ENCODE peak calls at places on chromosomes 3 and 15, in ten cellular contexts. One of them, this sample, is unnamed.

GRCh38 chr15:42133892-42134502 is 22.4 kb downstream of the PLA2G4F start:
- DNase-seq in choroid plexus epithelial cell: peak
- DNase-seq in naive thymus-derived CD8-positive, alpha-beta T cell: no peak
- DNase-seq in activated B cell treated with CpG ODN at 0.5 μM for 24 hours: no peak
- DNase-seq in AG08396: peak
- DNase-seq in RCC 7860: no peak
- DNase-seq in mesenchymal stem cell: peak
- DNase-seq in CD4-positive, alpha-beta T cell: peak
- DNase-seq in AG08395: peak
- DNase-seq in stimulated activated CD8-positive, alpha-beta memory T cell treated with anti-CD3 and anti-CD28 coated beads, Interleukin-4, amount 100 ng/mL, for 1 hour: no peak
- DNase-seq in this sample: peak

GRCh38 chr3:177300842-177301241 is 103.6 kb upstream of the TBL1XR1 start:
- DNase-seq in choroid plexus epithelial cell: no peak
- DNase-seq in naive thymus-derived CD8-positive, alpha-beta T cell: no peak
- DNase-seq in activated B cell treated with CpG ODN at 0.5 μM for 24 hours: no peak
- DNase-seq in AG08396: no peak
- DNase-seq in RCC 7860: peak
- DNase-seq in mesenchymal stem cell: no peak
- DNase-seq in CD4-positive, alpha-beta T cell: no peak
- DNase-seq in AG08395: no peak
- DNase-seq in stimulated activated CD8-positive, alpha-beta memory T cell treated with anti-CD3 and anti-CD28 coated beads, Interleukin-4, amount 100 ng/mL, for 1 hour: no peak
- DNase-seq in this sample: no peak

GRCh38 chr3:125403789-125404188 is 28.7 kb upstream of the ZNF148 start:
- DNase-seq in choroid plexus epithelial cell: peak
- DNase-seq in naive thymus-derived CD8-positive, alpha-beta T cell: no peak
- DNase-seq in activated B cell treated with CpG ODN at 0.5 μM for 24 hours: no peak
- DNase-seq in AG08396: peak
- DNase-seq in RCC 7860: no peak
- DNase-seq in mesenchymal stem cell: no peak
- DNase-seq in CD4-positive, alpha-beta T cell: no peak
- DNase-seq in AG08395: peak
- DNase-seq in stimulated activated CD8-positive, alpha-beta memory T cell treated with anti-CD3 and anti-CD28 coated beads, Interleukin-4, amount 100 ng/mL, for 1 hour: no peak
- DNase-seq in this sample: no peak

GRCh38 chr3:149395107-149396089 is 17.9 kb upstream of the TM4SF1 start:
- DNase-seq in choroid plexus epithelial cell: peak
- DNase-seq in naive thymus-derived CD8-positive, alpha-beta T cell: no peak
- DNase-seq in activated B cell treated with CpG ODN at 0.5 μM for 24 hours: no peak
- DNase-seq in AG08396: no peak
- DNase-seq in RCC 7860: peak
- DNase-seq in mesenchymal stem cell: no peak
- DNase-seq in CD4-positive, alpha-beta T cell: no peak
- DNase-seq in AG08395: no peak
- DNase-seq in stimulated activated CD8-positive, alpha-beta memory T cell treated with anti-CD3 and anti-CD28 coated beads, Interleukin-4, amount 100 ng/mL, for 1 hour: no peak
- DNase-seq in this sample: no peak

GRCh38 chr3:32045091-32045964 is 61.1 kb upstream of the GPD1L start:
- DNase-seq in choroid plexus epithelial cell: peak
- DNase-seq in naive thymus-derived CD8-positive, alpha-beta T cell: no peak
- DNase-seq in activated B cell treated with CpG ODN at 0.5 μM for 24 hours: no peak
- DNase-seq in AG08396: peak
- DNase-seq in RCC 7860: no peak
- DNase-seq in mesenchymal stem cell: peak
- DNase-seq in CD4-positive, alpha-beta T cell: no peak
- DNase-seq in AG08395: no peak
- DNase-seq in stimulated activated CD8-positive, alpha-beta memory T cell treated with anti-CD3 and anti-CD28 coated beads, Interleukin-4, amount 100 ng/mL, for 1 hour: no peak
- DNase-seq in this sample: no peak

GRCh38 chr15:62779041-62779810 is 263.3 kb upstream of the TPM1 start:
- DNase-seq in choroid plexus epithelial cell: peak
- DNase-seq in naive thymus-derived CD8-positive, alpha-beta T cell: no peak
- DNase-seq in activated B cell treated with CpG ODN at 0.5 μM for 24 hours: no peak
- DNase-seq in AG08396: peak
- DNase-seq in RCC 7860: peak
- DNase-seq in mesenchymal stem cell: peak
- DNase-seq in CD4-positive, alpha-beta T cell: no peak
- DNase-seq in AG08395: peak
- DNase-seq in stimulated activated CD8-positive, alpha-beta memory T cell treated with anti-CD3 and anti-CD28 coated beads, Interleukin-4, amount 100 ng/mL, for 1 hour: no peak
- DNase-seq in this sample: no peak

GRCh38 chr3:169659096-169659521 is 4.4 kb downstream of the MECOM start:
- DNase-seq in choroid plexus epithelial cell: no peak
- DNase-seq in naive thymus-derived CD8-positive, alpha-beta T cell: no peak
- DNase-seq in activated B cell treated with CpG ODN at 0.5 μM for 24 hours: no peak
- DNase-seq in AG08396: no peak
- DNase-seq in RCC 7860: no peak
- DNase-seq in mesenchymal stem cell: no peak
- DNase-seq in CD4-positive, alpha-beta T cell: no peak
- DNase-seq in AG08395: no peak
- DNase-seq in stimulated activated CD8-positive, alpha-beta memory T cell treated with anti-CD3 and anti-CD28 coated beads, Interleukin-4, amount 100 ng/mL, for 1 hour: no peak
- DNase-seq in this sample: no peak

GRCh38 chr3:126671521-126671920 is 16.6 kb upstream of the TXNRD3 start:
- DNase-seq in choroid plexus epithelial cell: no peak
- DNase-seq in naive thymus-derived CD8-positive, alpha-beta T cell: no peak
- DNase-seq in activated B cell treated with CpG ODN at 0.5 μM for 24 hours: no peak
- DNase-seq in AG08396: no peak
- DNase-seq in RCC 7860: no peak
- DNase-seq in mesenchymal stem cell: no peak
- DNase-seq in CD4-positive, alpha-beta T cell: no peak
- DNase-seq in AG08395: no peak
- DNase-seq in stimulated activated CD8-positive, alpha-beta memory T cell treated with anti-CD3 and anti-CD28 coated beads, Interleukin-4, amount 100 ng/mL, for 1 hour: no peak
- DNase-seq in this sample: no peak

GRCh38 chr3:16723994-16724393 is 118.8 kb upstream of the DAZL start:
- DNase-seq in choroid plexus epithelial cell: peak
- DNase-seq in naive thymus-derived CD8-positive, alpha-beta T cell: no peak
- DNase-seq in activated B cell treated with CpG ODN at 0.5 μM for 24 hours: no peak
- DNase-seq in AG08396: peak
- DNase-seq in RCC 7860: peak
- DNase-seq in mesenchymal stem cell: peak
- DNase-seq in CD4-positive, alpha-beta T cell: no peak
- DNase-seq in AG08395: peak
- DNase-seq in stimulated activated CD8-positive, alpha-beta memory T cell treated with anti-CD3 and anti-CD28 coated beads, Interleukin-4, amount 100 ng/mL, for 1 hour: no peak
- DNase-seq in this sample: no peak

GRCh38 chr3:55805169-55805568 is 318.1 kb upstream of the WNT5A start:
- DNase-seq in choroid plexus epithelial cell: no peak
- DNase-seq in naive thymus-derived CD8-positive, alpha-beta T cell: no peak
- DNase-seq in activated B cell treated with CpG ODN at 0.5 μM for 24 hours: no peak
- DNase-seq in AG08396: no peak
- DNase-seq in RCC 7860: no peak
- DNase-seq in mesenchymal stem cell: no peak
- DNase-seq in CD4-positive, alpha-beta T cell: no peak
- DNase-seq in AG08395: no peak
- DNase-seq in stimulated activated CD8-positive, alpha-beta memory T cell treated with anti-CD3 and anti-CD28 coated beads, Interleukin-4, amount 100 ng/mL, for 1 hour: no peak
- DNase-seq in this sample: no peak

GRCh38 chr3:103227651-103228050 is 792.8 kb downstream of the ZPLD1 start:
- DNase-seq in choroid plexus epithelial cell: no peak
- DNase-seq in naive thymus-derived CD8-positive, alpha-beta T cell: no peak
- DNase-seq in activated B cell treated with CpG ODN at 0.5 μM for 24 hours: no peak
- DNase-seq in AG08396: no peak
- DNase-seq in RCC 7860: no peak
- DNase-seq in mesenchymal stem cell: no peak
- DNase-seq in CD4-positive, alpha-beta T cell: no peak
- DNase-seq in AG08395: no peak
- DNase-seq in stimulated activated CD8-positive, alpha-beta memory T cell treated with anti-CD3 and anti-CD28 coated beads, Interleukin-4, amount 100 ng/mL, for 1 hour: no peak
- DNase-seq in this sample: no peak

GRCh38 chr3:46538803-46539442 is 27.2 kb downstream of the LRRC2 start:
- DNase-seq in choroid plexus epithelial cell: peak
- DNase-seq in naive thymus-derived CD8-positive, alpha-beta T cell: peak
- DNase-seq in activated B cell treated with CpG ODN at 0.5 μM for 24 hours: peak
- DNase-seq in AG08396: peak
- DNase-seq in RCC 7860: peak
- DNase-seq in mesenchymal stem cell: peak
- DNase-seq in CD4-positive, alpha-beta T cell: peak
- DNase-seq in AG08395: peak
- DNase-seq in stimulated activated CD8-positive, alpha-beta memory T cell treated with anti-CD3 and anti-CD28 coated beads, Interleukin-4, amount 100 ng/mL, for 1 hour: peak
- DNase-seq in this sample: no peak

GRCh38 chr3:9352917-9353823 is 9.7 kb upstream of the THUMPD3 start:
- DNase-seq in choroid plexus epithelial cell: peak
- DNase-seq in naive thymus-derived CD8-positive, alpha-beta T cell: peak
- DNase-seq in activated B cell treated with CpG ODN at 0.5 μM for 24 hours: peak
- DNase-seq in AG08396: peak
- DNase-seq in RCC 7860: peak
- DNase-seq in mesenchymal stem cell: peak
- DNase-seq in CD4-positive, alpha-beta T cell: peak
- DNase-seq in AG08395: peak
- DNase-seq in stimulated activated CD8-positive, alpha-beta memory T cell treated with anti-CD3 and anti-CD28 coated beads, Interleukin-4, amount 100 ng/mL, for 1 hour: no peak
- DNase-seq in this sample: peak

GRCh38 chr3:126270145-126270811 is 86.9 kb downstream of the KLF15 start:
- DNase-seq in choroid plexus epithelial cell: peak
- DNase-seq in naive thymus-derived CD8-positive, alpha-beta T cell: no peak
- DNase-seq in activated B cell treated with CpG ODN at 0.5 μM for 24 hours: no peak
- DNase-seq in AG08396: peak
- DNase-seq in RCC 7860: no peak
- DNase-seq in mesenchymal stem cell: no peak
- DNase-seq in CD4-positive, alpha-beta T cell: no peak
- DNase-seq in AG08395: no peak
- DNase-seq in stimulated activated CD8-positive, alpha-beta memory T cell treated with anti-CD3 and anti-CD28 coated beads, Interleukin-4, amount 100 ng/mL, for 1 hour: no peak
- DNase-seq in this sample: no peak

GRCh38 chr3:123104550-123104949 is 37.7 kb downstream of the PDIA5 start:
- DNase-seq in choroid plexus epithelial cell: peak
- DNase-seq in naive thymus-derived CD8-positive, alpha-beta T cell: no peak
- DNase-seq in activated B cell treated with CpG ODN at 0.5 μM for 24 hours: no peak
- DNase-seq in AG08396: peak
- DNase-seq in RCC 7860: peak
- DNase-seq in mesenchymal stem cell: peak
- DNase-seq in CD4-positive, alpha-beta T cell: no peak
- DNase-seq in AG08395: peak
- DNase-seq in stimulated activated CD8-positive, alpha-beta memory T cell treated with anti-CD3 and anti-CD28 coated beads, Interleukin-4, amount 100 ng/mL, for 1 hour: no peak
- DNase-seq in this sample: no peak

GRCh38 chr3:136495213-136495612 is 245.1 kb downstream of the PCCB start:
- DNase-seq in choroid plexus epithelial cell: no peak
- DNase-seq in naive thymus-derived CD8-positive, alpha-beta T cell: no peak
- DNase-seq in activated B cell treated with CpG ODN at 0.5 μM for 24 hours: no peak
- DNase-seq in AG08396: no peak
- DNase-seq in RCC 7860: no peak
- DNase-seq in mesenchymal stem cell: no peak
- DNase-seq in CD4-positive, alpha-beta T cell: no peak
- DNase-seq in AG08395: no peak
- DNase-seq in stimulated activated CD8-positive, alpha-beta memory T cell treated with anti-CD3 and anti-CD28 coated beads, Interleukin-4, amount 100 ng/mL, for 1 hour: no peak
- DNase-seq in this sample: no peak

GRCh38 chr3:195820186-195820585 is 8.5 kb upstream of the MUC4 start:
- DNase-seq in choroid plexus epithelial cell: no peak
- DNase-seq in naive thymus-derived CD8-positive, alpha-beta T cell: no peak
- DNase-seq in activated B cell treated with CpG ODN at 0.5 μM for 24 hours: no peak
- DNase-seq in AG08396: no peak
- DNase-seq in RCC 7860: no peak
- DNase-seq in mesenchymal stem cell: no peak
- DNase-seq in CD4-positive, alpha-beta T cell: no peak
- DNase-seq in AG08395: no peak
- DNase-seq in stimulated activated CD8-positive, alpha-beta memory T cell treated with anti-CD3 and anti-CD28 coated beads, Interleukin-4, amount 100 ng/mL, for 1 hour: no peak
- DNase-seq in this sample: no peak

GRCh38 chr3:52298147-52299098 is 10.8 kb downstream of the GLYCTK start:
- DNase-seq in choroid plexus epithelial cell: no peak
- DNase-seq in naive thymus-derived CD8-positive, alpha-beta T cell: no peak
- DNase-seq in activated B cell treated with CpG ODN at 0.5 μM for 24 hours: no peak
- DNase-seq in AG08396: no peak
- DNase-seq in RCC 7860: no peak
- DNase-seq in mesenchymal stem cell: peak
- DNase-seq in CD4-positive, alpha-beta T cell: no peak
- DNase-seq in AG08395: no peak
- DNase-seq in stimulated activated CD8-positive, alpha-beta memory T cell treated with anti-CD3 and anti-CD28 coated beads, Interleukin-4, amount 100 ng/mL, for 1 hour: no peak
- DNase-seq in this sample: no peak

GRCh38 chr3:149058602-149059001 is 27.7 kb downstream of the HLTF start:
- DNase-seq in choroid plexus epithelial cell: no peak
- DNase-seq in naive thymus-derived CD8-positive, alpha-beta T cell: no peak
- DNase-seq in activated B cell treated with CpG ODN at 0.5 μM for 24 hours: no peak
- DNase-seq in AG08396: no peak
- DNase-seq in RCC 7860: no peak
- DNase-seq in mesenchymal stem cell: no peak
- DNase-seq in CD4-positive, alpha-beta T cell: no peak
- DNase-seq in AG08395: no peak
- DNase-seq in stimulated activated CD8-positive, alpha-beta memory T cell treated with anti-CD3 and anti-CD28 coated beads, Interleukin-4, amount 100 ng/mL, for 1 hour: no peak
- DNase-seq in this sample: no peak

GRCh38 chr15:77753238-77753873 is 120.6 kb upstream of the LINGO1 start:
- DNase-seq in choroid plexus epithelial cell: peak
- DNase-seq in naive thymus-derived CD8-positive, alpha-beta T cell: no peak
- DNase-seq in activated B cell treated with CpG ODN at 0.5 μM for 24 hours: no peak
- DNase-seq in AG08396: peak
- DNase-seq in RCC 7860: no peak
- DNase-seq in mesenchymal stem cell: peak
- DNase-seq in CD4-positive, alpha-beta T cell: no peak
- DNase-seq in AG08395: peak
- DNase-seq in stimulated activated CD8-positive, alpha-beta memory T cell treated with anti-CD3 and anti-CD28 coated beads, Interleukin-4, amount 100 ng/mL, for 1 hour: no peak
- DNase-seq in this sample: peak

GRCh38 chr3:154898916-154899315 is 181.2 kb upstream of the MME start:
- DNase-seq in choroid plexus epithelial cell: no peak
- DNase-seq in naive thymus-derived CD8-positive, alpha-beta T cell: no peak
- DNase-seq in activated B cell treated with CpG ODN at 0.5 μM for 24 hours: no peak
- DNase-seq in AG08396: no peak
- DNase-seq in RCC 7860: no peak
- DNase-seq in mesenchymal stem cell: no peak
- DNase-seq in CD4-positive, alpha-beta T cell: no peak
- DNase-seq in AG08395: no peak
- DNase-seq in stimulated activated CD8-positive, alpha-beta memory T cell treated with anti-CD3 and anti-CD28 coated beads, Interleukin-4, amount 100 ng/mL, for 1 hour: no peak
- DNase-seq in this sample: no peak

GRCh38 chr15:87752250-87752951 is 504.1 kb downstream of the NTRK3 start:
- DNase-seq in choroid plexus epithelial cell: peak
- DNase-seq in naive thymus-derived CD8-positive, alpha-beta T cell: no peak
- DNase-seq in activated B cell treated with CpG ODN at 0.5 μM for 24 hours: no peak
- DNase-seq in AG08396: peak
- DNase-seq in RCC 7860: peak
- DNase-seq in mesenchymal stem cell: peak
- DNase-seq in CD4-positive, alpha-beta T cell: no peak
- DNase-seq in AG08395: peak
- DNase-seq in stimulated activated CD8-positive, alpha-beta memory T cell treated with anti-CD3 and anti-CD28 coated beads, Interleukin-4, amount 100 ng/mL, for 1 hour: no peak
- DNase-seq in this sample: no peak

GRCh38 chr3:140018556-140018955 is 83.6 kb downstream of the CLSTN2 start:
- DNase-seq in choroid plexus epithelial cell: peak
- DNase-seq in naive thymus-derived CD8-positive, alpha-beta T cell: no peak
- DNase-seq in activated B cell treated with CpG ODN at 0.5 μM for 24 hours: no peak
- DNase-seq in AG08396: no peak
- DNase-seq in RCC 7860: no peak
- DNase-seq in mesenchymal stem cell: no peak
- DNase-seq in CD4-positive, alpha-beta T cell: no peak
- DNase-seq in AG08395: no peak
- DNase-seq in stimulated activated CD8-positive, alpha-beta memory T cell treated with anti-CD3 and anti-CD28 coated beads, Interleukin-4, amount 100 ng/mL, for 1 hour: no peak
- DNase-seq in this sample: no peak

GRCh38 chr3:137926991-137927390 is 83.0 kb upstream of the CLDN18 start:
- DNase-seq in choroid plexus epithelial cell: no peak
- DNase-seq in naive thymus-derived CD8-positive, alpha-beta T cell: no peak
- DNase-seq in activated B cell treated with CpG ODN at 0.5 μM for 24 hours: no peak
- DNase-seq in AG08396: no peak
- DNase-seq in RCC 7860: no peak
- DNase-seq in mesenchymal stem cell: no peak
- DNase-seq in CD4-positive, alpha-beta T cell: no peak
- DNase-seq in AG08395: no peak
- DNase-seq in stimulated activated CD8-positive, alpha-beta memory T cell treated with anti-CD3 and anti-CD28 coated beads, Interleukin-4, amount 100 ng/mL, for 1 hour: no peak
- DNase-seq in this sample: no peak

GRCh38 chr3:197201840-197202452 is 96.5 kb downstream of the DLG1 start:
- DNase-seq in choroid plexus epithelial cell: no peak
- DNase-seq in naive thymus-derived CD8-positive, alpha-beta T cell: no peak
- DNase-seq in activated B cell treated with CpG ODN at 0.5 μM for 24 hours: no peak
- DNase-seq in AG08396: no peak
- DNase-seq in RCC 7860: no peak
- DNase-seq in mesenchymal stem cell: no peak
- DNase-seq in CD4-positive, alpha-beta T cell: no peak
- DNase-seq in AG08395: no peak
- DNase-seq in stimulated activated CD8-positive, alpha-beta memory T cell treated with anti-CD3 and anti-CD28 coated beads, Interleukin-4, amount 100 ng/mL, for 1 hour: no peak
- DNase-seq in this sample: no peak

GRCh38 chr3:184805351-184806038 is 6.5 kb upstream of the VPS8 start:
- DNase-seq in choroid plexus epithelial cell: peak
- DNase-seq in naive thymus-derived CD8-positive, alpha-beta T cell: no peak
- DNase-seq in activated B cell treated with CpG ODN at 0.5 μM for 24 hours: no peak
- DNase-seq in AG08396: no peak
- DNase-seq in RCC 7860: no peak
- DNase-seq in mesenchymal stem cell: peak
- DNase-seq in CD4-positive, alpha-beta T cell: no peak
- DNase-seq in AG08395: no peak
- DNase-seq in stimulated activated CD8-positive, alpha-beta memory T cell treated with anti-CD3 and anti-CD28 coated beads, Interleukin-4, amount 100 ng/mL, for 1 hour: no peak
- DNase-seq in this sample: no peak

GRCh38 chr3:56980798-56981390 is 79.6 kb upstream of the SPATA12 start:
- DNase-seq in choroid plexus epithelial cell: peak
- DNase-seq in naive thymus-derived CD8-positive, alpha-beta T cell: no peak
- DNase-seq in activated B cell treated with CpG ODN at 0.5 μM for 24 hours: no peak
- DNase-seq in AG08396: peak
- DNase-seq in RCC 7860: peak
- DNase-seq in mesenchymal stem cell: peak
- DNase-seq in CD4-positive, alpha-beta T cell: no peak
- DNase-seq in AG08395: peak
- DNase-seq in stimulated activated CD8-positive, alpha-beta memory T cell treated with anti-CD3 and anti-CD28 coated beads, Interleukin-4, amount 100 ng/mL, for 1 hour: no peak
- DNase-seq in this sample: no peak

GRCh38 chr15:66912441-66912840 is 153.0 kb upstream of the SMAD3 start:
- DNase-seq in choroid plexus epithelial cell: no peak
- DNase-seq in naive thymus-derived CD8-positive, alpha-beta T cell: no peak
- DNase-seq in activated B cell treated with CpG ODN at 0.5 μM for 24 hours: no peak
- DNase-seq in AG08396: no peak
- DNase-seq in RCC 7860: no peak
- DNase-seq in mesenchymal stem cell: no peak
- DNase-seq in CD4-positive, alpha-beta T cell: no peak
- DNase-seq in AG08395: no peak
- DNase-seq in stimulated activated CD8-positive, alpha-beta memory T cell treated with anti-CD3 and anti-CD28 coated beads, Interleukin-4, amount 100 ng/mL, for 1 hour: no peak
- DNase-seq in this sample: no peak

This sample was measured in H1.